ENCODE peak calls at places on chromosomes 4 and X, in five cellular contexts. One of them, this sample, is unnamed. For H3K36me3, the result is how much of the 10 kb centered on the place peaks cover.

GRCh38 chrX:150152546-150152945 is 210.6 kb upstream of the MAMLD1 start:
- DNase-seq in colonic mucosa: no peak
- DNase-seq in adrenal gland: no peak
- DNase-seq in CD8-positive, alpha-beta T cell: no peak
- DNase-seq in left ventricle myocardium inferior: no peak
- DNase-seq in this sample: no peak

GRCh38 chr4:73499996-73500765 is 18.6 kb downstream of the AFM start:
- DNase-seq in colonic mucosa: no peak
- DNase-seq in adrenal gland: no peak
- DNase-seq in CD8-positive, alpha-beta T cell: no peak
- DNase-seq in left ventricle myocardium inferior: no peak
- DNase-seq in this sample: no peak

GRCh38 chr4:109266891-109267290 is 35.6 kb downstream of the COL25A1 start:
- DNase-seq in colonic mucosa: no peak
- DNase-seq in adrenal gland: no peak
- DNase-seq in CD8-positive, alpha-beta T cell: no peak
- DNase-seq in left ventricle myocardium inferior: no peak
- DNase-seq in this sample: no peak

GRCh38 chr4:89249716-89250361 is 57.8 kb downstream of the GPRIN3 start:
- DNase-seq in colonic mucosa: no peak
- DNase-seq in adrenal gland: no peak
- DNase-seq in CD8-positive, alpha-beta T cell: no peak
- DNase-seq in left ventricle myocardium inferior: no peak
- DNase-seq in this sample: no peak

GRCh38 chr4:16439003-16439402 is 212.7 kb upstream of the TAPT1 start:
- DNase-seq in colonic mucosa: no peak
- DNase-seq in adrenal gland: no peak
- DNase-seq in CD8-positive, alpha-beta T cell: no peak
- DNase-seq in left ventricle myocardium inferior: no peak
- DNase-seq in this sample: no peak

GRCh38 chr4:9679704-9680478 is 101.5 kb upstream of the DRD5 start:
- DNase-seq in colonic mucosa: no peak
- DNase-seq in adrenal gland: no peak
- DNase-seq in CD8-positive, alpha-beta T cell: no peak
- DNase-seq in left ventricle myocardium inferior: no peak
- DNase-seq in this sample: no peak

GRCh38 chr4:40361338-40361737 is 26.2 kb downstream of the CHRNA9 start:
- DNase-seq in colonic mucosa: no peak
- DNase-seq in adrenal gland: no peak
- DNase-seq in CD8-positive, alpha-beta T cell: no peak
- DNase-seq in left ventricle myocardium inferior: no peak
- DNase-seq in this sample: no peak

GRCh38 chr4:184616633-184617471 is 32.4 kb downstream of the CASP3 start:
- DNase-seq in colonic mucosa: no peak
- DNase-seq in adrenal gland: no peak
- DNase-seq in CD8-positive, alpha-beta T cell: no peak
- DNase-seq in left ventricle myocardium inferior: no peak
- DNase-seq in this sample: no peak

GRCh38 chrX:44303119-44303518 is 40.4 kb downstream of the EFHC2 start:
- DNase-seq in colonic mucosa: no peak
- DNase-seq in adrenal gland: no peak
- DNase-seq in CD8-positive, alpha-beta T cell: no peak
- DNase-seq in left ventricle myocardium inferior: no peak
- DNase-seq in this sample: no peak

GRCh38 chr4:114998316-114998715 is 115.1 kb downstream of the NDST4 start:
- DNase-seq in colonic mucosa: no peak
- DNase-seq in adrenal gland: no peak
- DNase-seq in CD8-positive, alpha-beta T cell: no peak
- DNase-seq in left ventricle myocardium inferior: no peak
- DNase-seq in this sample: no peak

GRCh38 chrX:48918644-48919340 is at the start of gene PIM2:
- DNase-seq in colonic mucosa: peak
- DNase-seq in adrenal gland: peak
- DNase-seq in CD8-positive, alpha-beta T cell: peak
- DNase-seq in left ventricle myocardium inferior: peak
- DNase-seq in this sample: peak

GRCh38 chrX:74133156-74133796 is 170.7 kb upstream of the ZCCHC13 start:
- DNase-seq in colonic mucosa: peak
- DNase-seq in adrenal gland: peak
- DNase-seq in CD8-positive, alpha-beta T cell: no peak
- DNase-seq in left ventricle myocardium inferior: no peak
- DNase-seq in this sample: no peak

GRCh38 chr4:183718876-183719275 is 59.8 kb downstream of the TRAPPC11 start:
- DNase-seq in colonic mucosa: no peak
- DNase-seq in adrenal gland: no peak
- DNase-seq in CD8-positive, alpha-beta T cell: no peak
- DNase-seq in left ventricle myocardium inferior: no peak
- DNase-seq in this sample: no peak

GRCh38 chr4:55255171-55255570 is 90.9 kb upstream of the SRD5A3 start:
- DNase-seq in colonic mucosa: no peak
- DNase-seq in adrenal gland: no peak
- DNase-seq in CD8-positive, alpha-beta T cell: no peak
- DNase-seq in left ventricle myocardium inferior: no peak
- DNase-seq in this sample: no peak

GRCh38 chr4:2417765-2418651 is at the start of gene ZFYVE28:
- DNase-seq in colonic mucosa: peak
- DNase-seq in adrenal gland: no peak
- DNase-seq in CD8-positive, alpha-beta T cell: no peak
- DNase-seq in left ventricle myocardium inferior: no peak
- DNase-seq in this sample: no peak

GRCh38 chrX:40120838-40121580 is 23.3 kb upstream of the BCOR start:
- DNase-seq in colonic mucosa: no peak
- DNase-seq in adrenal gland: no peak
- DNase-seq in CD8-positive, alpha-beta T cell: no peak
- DNase-seq in left ventricle myocardium inferior: no peak
- DNase-seq in this sample: no peak

GRCh38 chrX:97328853-97329252 is 445.1 kb downstream of the RPA4 start:
- DNase-seq in colonic mucosa: no peak
- DNase-seq in adrenal gland: no peak
- DNase-seq in CD8-positive, alpha-beta T cell: no peak
- DNase-seq in left ventricle myocardium inferior: no peak
- DNase-seq in this sample: no peak

GRCh38 chr4:127069675-127070074 is 563.1 kb upstream of the INTU start:
- DNase-seq in colonic mucosa: no peak
- DNase-seq in adrenal gland: no peak
- DNase-seq in CD8-positive, alpha-beta T cell: no peak
- DNase-seq in left ventricle myocardium inferior: no peak
- DNase-seq in this sample: no peak

GRCh38 chr4:103137446-103137827 is 37.8 kb upstream of the BDH2 start:
- DNase-seq in colonic mucosa: no peak
- DNase-seq in adrenal gland: no peak
- DNase-seq in CD8-positive, alpha-beta T cell: no peak
- DNase-seq in left ventricle myocardium inferior: no peak
- DNase-seq in this sample: no peak

GRCh38 chr4:141283152-141283551 is 62.5 kb downstream of the ZNF330 start:
- DNase-seq in colonic mucosa: no peak
- DNase-seq in adrenal gland: no peak
- DNase-seq in CD8-positive, alpha-beta T cell: no peak
- DNase-seq in left ventricle myocardium inferior: no peak
- DNase-seq in this sample: no peak

GRCh38 chr4:104493071-104493831 is 1.4 kb downstream of the CXXC4 start:
- DNase-seq in colonic mucosa: no peak
- DNase-seq in adrenal gland: no peak
- DNase-seq in CD8-positive, alpha-beta T cell: no peak
- DNase-seq in left ventricle myocardium inferior: no peak
- DNase-seq in this sample: no peak

GRCh38 chr4:74549936-74550335 is 105.0 kb downstream of the AREG start:
- DNase-seq in colonic mucosa: no peak
- DNase-seq in adrenal gland: no peak
- DNase-seq in CD8-positive, alpha-beta T cell: no peak
- DNase-seq in left ventricle myocardium inferior: no peak
- DNase-seq in this sample: no peak

GRCh38 chrX:1435241-1435900 is 17.3 kb downstream of the ASMTL start:
- DNase-seq in colonic mucosa: no peak
- DNase-seq in adrenal gland: no peak
- DNase-seq in CD8-positive, alpha-beta T cell: no peak
- DNase-seq in left ventricle myocardium inferior: peak
- DNase-seq in this sample: peak

GRCh38 chr4:186740822-186741221 is 17.2 kb upstream of the FAT1 start:
- DNase-seq in colonic mucosa: no peak
- DNase-seq in adrenal gland: no peak
- DNase-seq in CD8-positive, alpha-beta T cell: no peak
- DNase-seq in left ventricle myocardium inferior: no peak
- DNase-seq in this sample: no peak

GRCh38 chr4:40515398-40516293 is 114.0 kb downstream of the RBM47 start:
- DNase-seq in colonic mucosa: peak
- DNase-seq in adrenal gland: peak
- DNase-seq in CD8-positive, alpha-beta T cell: no peak
- DNase-seq in left ventricle myocardium inferior: no peak
- DNase-seq in this sample: peak

GRCh38 chr4:151437505-151437904 is 28.5 kb downstream of the FHIP1A start:
- DNase-seq in colonic mucosa: no peak
- DNase-seq in adrenal gland: no peak
- DNase-seq in CD8-positive, alpha-beta T cell: no peak
- DNase-seq in left ventricle myocardium inferior: no peak
- DNase-seq in this sample: no peak

GRCh38 chr4:94507281-94507680 is 55.5 kb downstream of the PDLIM5 start:
- DNase-seq in colonic mucosa: no peak
- DNase-seq in adrenal gland: no peak
- DNase-seq in CD8-positive, alpha-beta T cell: no peak
- DNase-seq in left ventricle myocardium inferior: no peak
- DNase-seq in this sample: no peak

GRCh38 chrX:154712781-154713391 is 38.0 kb downstream of the GAB3 start:
- DNase-seq in colonic mucosa: no peak
- DNase-seq in adrenal gland: no peak
- DNase-seq in CD8-positive, alpha-beta T cell: no peak
- DNase-seq in left ventricle myocardium inferior: no peak
- DNase-seq in this sample: no peak

GRCh38 chrX:77493677-77494553 is 46.7 kb downstream of the FGF16 start:
- DNase-seq in colonic mucosa: no peak
- DNase-seq in adrenal gland: no peak
- DNase-seq in CD8-positive, alpha-beta T cell: no peak
- DNase-seq in left ventricle myocardium inferior: no peak
- DNase-seq in this sample: peak

GRCh38 chrX:44572340-44572938 is 29.8 kb upstream of the FUNDC1 start:
- DNase-seq in colonic mucosa: no peak
- DNase-seq in adrenal gland: no peak
- DNase-seq in CD8-positive, alpha-beta T cell: no peak
- DNase-seq in left ventricle myocardium inferior: no peak
- DNase-seq in this sample: no peak

GRCh38 chr4:53734584-53735363 is 143.5 kb upstream of the LNX1 start:
- DNase-seq in colonic mucosa: no peak
- DNase-seq in adrenal gland: no peak
- DNase-seq in CD8-positive, alpha-beta T cell: no peak
- DNase-seq in left ventricle myocardium inferior: no peak
- DNase-seq in this sample: no peak

GRCh38 chr4:53507671-53508286 is 83.5 kb downstream of the LNX1 start:
- DNase-seq in colonic mucosa: no peak
- DNase-seq in adrenal gland: no peak
- DNase-seq in CD8-positive, alpha-beta T cell: no peak
- DNase-seq in left ventricle myocardium inferior: peak
- DNase-seq in this sample: no peak

GRCh38 chr4:187124311-187124710 is 400.7 kb upstream of the FAT1 start:
- DNase-seq in colonic mucosa: no peak
- DNase-seq in adrenal gland: no peak
- DNase-seq in CD8-positive, alpha-beta T cell: no peak
- DNase-seq in left ventricle myocardium inferior: no peak
- DNase-seq in this sample: no peak

DNA sequence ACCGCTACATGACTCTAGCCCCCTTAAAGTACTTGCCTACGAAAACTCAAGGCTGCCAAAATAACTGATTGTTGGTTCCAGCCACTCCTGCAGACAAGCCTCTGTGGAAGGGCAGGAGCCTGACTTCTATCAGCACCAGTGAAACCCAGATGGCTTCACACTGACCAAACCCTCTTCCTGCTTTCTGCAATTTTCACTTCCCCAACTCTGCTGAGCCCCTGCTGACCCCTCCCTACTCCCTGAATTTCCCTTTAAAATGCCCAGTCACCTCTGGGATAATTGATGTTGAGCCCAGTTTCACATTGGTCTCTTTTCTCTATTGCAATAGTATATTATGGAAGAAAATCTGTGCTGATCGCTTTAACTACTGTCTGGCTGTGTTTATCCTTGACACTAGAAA is 61.6 kb upstream of the STS start:
- DNase-seq in colonic mucosa: no peak
- DNase-seq in adrenal gland: no peak
- DNase-seq in CD8-positive, alpha-beta T cell: no peak
- DNase-seq in left ventricle myocardium inferior: no peak
- DNase-seq in this sample: no peak
- H3K4me3 ChIP-seq in colonic mucosa: no peak
- H3K4me3 ChIP-seq in adrenal gland: no peak
- H3K4me3 ChIP-seq in CD8-positive, alpha-beta T cell: no peak
- H3K4me3 ChIP-seq in left ventricle myocardium inferior: no peak
- H3K4me3 ChIP-seq in this sample: no peak

GRCh38 chr4:1329408-1330371 is 17.3 kb upstream of the UVSSA start:
- DNase-seq in colonic mucosa: no peak
- DNase-seq in adrenal gland: no peak
- DNase-seq in CD8-positive, alpha-beta T cell: no peak
- DNase-seq in left ventricle myocardium inferior: no peak
- DNase-seq in this sample: no peak
- H3K36me3 ChIP-seq in colonic mucosa: under half
- H3K36me3 ChIP-seq in adrenal gland: under half
- H3K36me3 ChIP-seq in CD8-positive, alpha-beta T cell: under half
- H3K36me3 ChIP-seq in left ventricle myocardium inferior: half or more
- H3K36me3 ChIP-seq in this sample: under half

DNA sequence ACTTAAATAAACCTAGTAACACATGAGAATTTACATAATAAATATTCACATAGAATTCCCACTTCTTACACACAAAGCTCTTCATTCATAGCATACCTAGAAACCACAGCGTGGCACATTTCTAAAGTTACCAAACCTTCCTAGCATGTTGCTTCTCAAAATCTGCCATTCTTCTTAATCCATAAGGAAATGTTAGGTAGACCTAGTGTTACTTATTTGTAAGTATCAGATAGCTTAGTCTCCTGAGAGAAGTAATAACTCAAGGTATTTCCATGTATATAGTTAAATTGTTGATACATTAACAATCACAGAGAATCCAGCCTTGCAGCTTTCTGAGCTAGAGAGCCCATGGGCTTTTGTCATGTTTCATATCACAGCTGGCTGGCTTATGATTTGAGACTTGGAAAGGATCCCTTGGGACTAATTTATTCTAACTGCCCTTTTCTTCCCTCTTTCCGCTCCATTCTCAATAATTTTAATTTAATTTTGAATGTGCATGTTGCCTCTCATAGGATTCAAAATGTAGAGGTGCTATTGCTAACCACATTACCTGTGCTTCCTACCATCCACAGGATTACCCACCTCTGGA is 17.6 kb downstream of the SH3RF1 start:
- DNase-seq in colonic mucosa: no peak
- DNase-seq in adrenal gland: no peak
- DNase-seq in CD8-positive, alpha-beta T cell: no peak
- DNase-seq in left ventricle myocardium inferior: no peak
- DNase-seq in this sample: no peak
- H3K4me3 ChIP-seq in colonic mucosa: no peak
- H3K4me3 ChIP-seq in adrenal gland: no peak
- H3K4me3 ChIP-seq in CD8-positive, alpha-beta T cell: no peak
- H3K4me3 ChIP-seq in left ventricle myocardium inferior: peak
- H3K4me3 ChIP-seq in this sample: no peak

DNA sequence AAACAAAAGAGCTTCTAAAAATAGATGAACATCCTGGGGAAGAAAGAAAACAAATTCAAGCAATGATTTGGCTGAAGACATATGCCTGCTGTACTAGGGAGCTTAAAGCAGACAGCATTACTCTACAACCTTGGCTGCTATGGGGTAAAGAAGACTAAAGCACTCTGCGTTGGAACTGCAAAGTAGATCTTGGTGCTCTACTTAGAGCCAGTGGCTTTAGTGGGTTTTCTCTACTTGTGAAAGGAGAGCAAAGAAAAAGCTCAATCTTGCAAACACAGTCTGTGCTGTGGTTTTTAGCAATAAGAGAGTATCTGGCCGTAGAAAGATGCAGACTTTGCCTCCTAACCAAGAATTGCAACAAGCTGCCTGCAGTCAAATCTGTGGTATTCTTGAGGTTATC is 334.7 kb upstream of the NDST3 start:
- DNase-seq in colonic mucosa: no peak
- DNase-seq in adrenal gland: no peak
- DNase-seq in CD8-positive, alpha-beta T cell: no peak
- DNase-seq in left ventricle myocardium inferior: no peak
- DNase-seq in this sample: no peak
- H3K36me3 ChIP-seq in colonic mucosa: under half
- H3K36me3 ChIP-seq in adrenal gland: under half
- H3K36me3 ChIP-seq in CD8-positive, alpha-beta T cell: under half
- H3K36me3 ChIP-seq in left ventricle myocardium inferior: under half
- H3K36me3 ChIP-seq in this sample: under half